ENCODE peak calls at places on chromosome X, in four cellular contexts. N is fibroblast of lung; I is effector memory CD4-positive, alpha-beta T cell; A is GM23338. K is an unnamed sample.

GRCh38 chrX:14942341-14942740 is 69.1 kb downstream of the MOSPD2 start:
- DNase-seq in N (no peak), I (no peak), A (no peak), K (no peak)

GRCh38 chrX:146602246-146602645 is 207.3 kb upstream of the CXorf51B start:
- DNase-seq in N (no peak), I (no peak), A (no peak), K (no peak)

GRCh38 chrX:103453655-103454054 is 65.6 kb downstream of the RAB40A start:
- DNase-seq in N (peak; percentile 97), I (no peak), A (no peak), K (no peak)

GRCh38 chrX:72107320-72107719 is 24.4 kb downstream of the RTL5 start:
- DNase-seq in N (no peak), I (no peak), A (peak; percentile 32), K (no peak)

GRCh38 chrX:39762266-39762841 is 335.4 kb downstream of the BCOR start:
- DNase-seq in N (peak; percentile 89), I (no peak), A (no peak), K (no peak)

GRCh38 chrX:35098419-35098818 is 155.8 kb downstream of the FAM47B start:
- DNase-seq in N (no peak), I (no peak), A (no peak), K (no peak)

GRCh38 chrX:146238173-146238572 is 420.5 kb downstream of the SLITRK2 start:
- DNase-seq in N (no peak), I (no peak), A (no peak), K (no peak)

GRCh38 chrX:134658421-134658896 is at the start of gene PLAC1:
- DNase-seq in N (no peak), I (no peak), A (no peak), K (no peak)

GRCh38 chrX:125646195-125646594 is 326.5 kb downstream of the TEX13C start:
- DNase-seq in N (no peak), I (no peak), A (peak; percentile 19), K (no peak)

GRCh38 chrX:20015945-20016617 is 25.2 kb upstream of the BCLAF3 start:
- DNase-seq in N (no peak), I (no peak), A (no peak), K (no peak)

GRCh38 chrX:70494441-70494840 is 49.8 kb downstream of the DLG3 start:
- DNase-seq in N (no peak), I (no peak), A (no peak), K (no peak)

GRCh38 chrX:108001218-108001814 is 19.1 kb upstream of the TEX13B start:
- DNase-seq in N (peak; percentile 58), I (no peak), A (peak; percentile 68), K (no peak)

GRCh38 chrX:40009462-40009851 is 88.3 kb downstream of the BCOR start:
- DNase-seq in N (no peak), I (no peak), A (peak; percentile 54), K (no peak)

GRCh38 chrX:133926099-133926498 is 59.3 kb downstream of the GPC3 start:
- DNase-seq in N (no peak), I (no peak), A (peak; percentile 10), K (no peak)

GRCh38 chrX:84099120-84099519 is 88.9 kb downstream of the RPS6KA6 start:
- DNase-seq in N (no peak), I (no peak), A (no peak), K (no peak)

GRCh38 chrX:56226980-56227379 is 5.2 kb upstream of the KLF8 start:
- DNase-seq in N (no peak), I (no peak), A (no peak), K (no peak)

GRCh38 chrX:123698979-123699378 is 33.9 kb downstream of the THOC2 start:
- DNase-seq in N (peak; percentile 10), I (no peak), A (no peak), K (no peak)

GRCh38 chrX:38880460-38880859 is 79.2 kb downstream of the MID1IP1 start:
- DNase-seq in N (no peak), I (no peak), A (no peak), K (no peak)

GRCh38 chrX:7787714-7788113 is 55.3 kb upstream of the VCX start:
- DNase-seq in N (no peak), I (no peak), A (no peak), K (no peak)

GRCh38 chrX:14032383-14032782 is 2.7 kb upstream of the GEMIN8 start:
- DNase-seq in N (peak; percentile 62), I (peak; percentile 36), A (peak; percentile 73), K (no peak)

GRCh38 chrX:149916745-149917392 is 12.5 kb upstream of the HSFX4 start:
- DNase-seq in N (no peak), I (no peak), A (no peak), K (no peak)

GRCh38 chrX:12137982-12138365 is 299 bp upstream of the FRMPD4 start:
- DNase-seq in N (no peak), I (no peak), A (peak; percentile 45), K (no peak)

GRCh38 chrX:102712216-102712966 is at the start of gene GPRASP2:
- DNase-seq in N (no peak), I (no peak), A (peak; percentile 58), K (peak; percentile 59)

GRCh38 chrX:37785569-37785968 is 5.7 kb downstream of the CYBB start:
- DNase-seq in N (no peak), I (no peak), A (no peak), K (peak; percentile 51)

GRCh38 chrX:47217852-47218279 is 615 bp upstream of the CDK16 start:
- DNase-seq in N (peak; percentile 98), I (peak; percentile 92), A (peak; percentile 96), K (peak; percentile 98)

GRCh38 chrX:47215291-47215900 is 3.1 kb upstream of the CDK16 start:
- DNase-seq in N (no peak), I (no peak), A (no peak), K (no peak)

GRCh38 chrX:47214435-47215077 is 3.9 kb upstream of the CDK16 start:
- DNase-seq in N (no peak), I (no peak), A (no peak), K (no peak)

GRCh38 chrX:47217121-47217851 is 1.2 kb upstream of the CDK16 start:
- DNase-seq in N (no peak), I (no peak), A (peak; percentile 37), K (peak; percentile 50)

DNA sequence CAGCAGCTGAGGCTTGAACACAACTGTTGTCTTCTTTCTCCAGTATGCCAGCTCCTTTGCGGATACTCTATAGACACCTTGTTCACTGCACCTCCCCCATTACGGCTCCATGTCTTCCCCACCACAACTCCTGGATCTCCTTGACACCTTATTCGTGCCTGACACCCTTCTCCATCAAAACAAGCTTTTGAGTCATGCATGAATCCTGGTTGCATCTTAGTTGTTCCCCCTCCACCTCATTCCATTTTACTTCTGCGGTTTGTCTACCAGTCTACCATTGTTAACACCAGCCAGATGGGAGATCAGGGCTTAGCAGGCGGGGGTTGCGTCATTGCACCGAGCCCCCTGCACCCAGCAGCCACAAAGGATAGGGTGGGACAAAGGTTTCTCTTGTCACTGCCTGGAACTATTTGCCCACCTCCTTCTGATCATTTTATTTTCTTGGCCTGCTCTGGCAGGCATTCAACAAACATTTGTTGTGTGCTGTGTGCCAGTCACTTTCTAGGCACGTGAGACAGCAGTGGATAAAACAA is 2.0 kb upstream of the CDK16 start:
- DNase-seq in N (no peak), I (no peak), A (no peak), K (no peak)
- H3K36me3 ChIP-seq in N (peaks cover 27% of the 10 kb centered on the region), I (peaks cover 34% of the 10 kb centered on the region), A (peaks cover 21% of the 10 kb centered on the region), K (peaks cover 46% of the 10 kb centered on the region)

DNA sequence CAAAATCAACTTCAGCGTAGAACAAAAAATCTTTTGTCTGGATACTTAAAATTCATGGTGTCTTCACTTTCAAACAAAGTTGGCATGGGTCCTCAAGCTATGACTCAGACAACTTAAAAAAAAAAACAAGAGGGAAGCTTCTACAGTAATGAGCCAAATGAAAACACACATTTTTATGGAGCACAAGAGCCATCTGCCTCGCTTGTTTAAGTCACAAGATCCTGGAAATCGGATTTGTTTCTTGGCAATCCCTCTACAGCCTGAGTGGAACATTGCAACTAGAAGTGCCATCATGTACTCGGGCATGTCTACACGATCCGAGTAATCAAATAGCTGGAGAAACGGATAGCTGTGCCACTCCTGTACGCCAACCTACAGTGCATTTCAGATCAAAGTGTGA is 22.6 kb downstream of the LAMP2 start:
- DNase-seq in N (peak; percentile 77), I (no peak), A (no peak), K (no peak)
- H3K36me3 ChIP-seq in N (no peaks in the 10 kb centered on the region), I (peaks cover 28% of the 10 kb centered on the region), A (peaks cover 3% of the 10 kb centered on the region), K (peaks cover 58% of the 10 kb centered on the region)

GRCh38 chrX:47572773-47573333 is 9.4 kb upstream of the TIMP1 start:
- DNase-seq in N (no peak), I (no peak), A (no peak), K (no peak)

GRCh38 chrX:47573334-47574095 is 8.7 kb upstream of the TIMP1 start:
- DNase-seq in N (peak; percentile 69), I (no peak), A (peak; percentile 91), K (no peak)

GRCh38 chrX:47571215-47571614 is 10.2 kb downstream of the ARAF start:
- DNase-seq in N (no peak), I (no peak), A (no peak), K (no peak)

GRCh38 chrX:47570794-47571193 is 9.8 kb downstream of the ARAF start:
- DNase-seq in N (no peak), I (no peak), A (no peak), K (no peak)

DNA sequence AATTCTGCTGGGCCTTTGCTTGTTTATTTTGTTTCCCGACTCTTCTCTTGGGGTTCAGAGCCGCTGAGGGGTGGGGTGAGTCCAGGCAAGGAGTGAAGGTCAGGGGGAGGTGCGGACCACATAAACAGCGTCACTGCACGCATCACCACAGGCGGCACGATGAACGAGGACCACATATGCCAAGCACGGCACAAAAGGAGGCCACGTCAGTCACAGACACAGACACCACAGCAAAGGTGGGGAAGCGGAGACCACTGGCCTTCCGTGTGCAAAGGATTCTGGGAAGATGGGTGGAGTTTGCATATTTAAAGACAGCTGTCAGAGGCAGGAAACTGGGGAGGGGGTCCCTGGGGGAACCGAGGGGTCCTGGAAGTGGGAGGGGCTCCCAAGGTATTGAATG is 10.3 kb upstream of the TIMP1 start:
- DNase-seq in N (no peak), I (no peak), A (no peak), K (no peak)
- H3K36me3 ChIP-seq in N (no peaks in the 10 kb centered on the region), I (peaks cover 37% of the 10 kb centered on the region), A (no peaks in the 10 kb centered on the region), K (peaks cover 46% of the 10 kb centered on the region)

GRCh38 chrX:41047878-41048534 is 37.2 kb upstream of the USP9X start:
- DNase-seq in N (no peak), I (no peak), A (no peak), K (no peak)

GRCh38 chrX:41051303-41051702 is 33.9 kb upstream of the USP9X start:
- DNase-seq in N (no peak), I (no peak), A (no peak), K (no peak)

GRCh38 chrX:41050359-41050758 is 34.9 kb upstream of the USP9X start:
- DNase-seq in N (no peak), I (no peak), A (no peak), K (no peak)

GRCh38 chrX:41043950-41044349 is 41.3 kb upstream of the USP9X start:
- DNase-seq in N (peak; percentile 79), I (no peak), A (no peak), K (no peak)

DNA sequence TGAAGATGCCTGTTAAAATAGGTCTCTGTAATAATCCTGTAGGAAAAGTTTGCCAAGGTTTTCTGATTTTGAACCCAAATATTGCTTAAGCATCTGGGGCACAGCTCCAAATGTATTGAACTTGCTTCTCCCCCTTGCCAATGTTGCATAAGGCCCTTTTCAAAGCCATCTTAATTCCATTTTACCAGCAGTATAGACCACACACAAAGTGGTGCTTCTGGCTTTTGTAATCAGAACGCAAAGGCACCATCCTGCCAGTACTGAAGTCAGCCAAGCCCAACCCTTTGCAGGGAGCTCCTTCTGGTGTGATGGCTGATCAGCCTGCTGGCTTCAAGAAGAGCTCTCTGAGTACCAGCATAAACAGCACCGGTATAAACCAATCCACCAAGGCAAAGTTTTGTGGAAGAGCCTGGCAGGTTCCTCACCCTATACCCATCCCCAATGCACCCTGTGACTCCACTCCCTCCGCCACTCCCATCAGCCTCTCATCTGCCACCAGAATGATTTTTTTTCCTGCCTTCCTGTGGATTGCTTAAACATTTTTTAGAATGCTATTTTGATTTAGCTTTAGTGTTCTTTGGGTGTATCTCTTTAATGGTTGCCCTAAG is 39.2 kb upstream of the USP9X start:
- DNase-seq in N (peak; percentile 85), I (no peak), A (peak; percentile 44), K (no peak)
- H3K36me3 ChIP-seq in N (no peaks in the 10 kb centered on the region), I (no peaks in the 10 kb centered on the region), A (no peaks in the 10 kb centered on the region), K (no peaks in the 10 kb centered on the region)

K was measured in lower lobe of right lung.